ENCODE peak calls at places on chromosome 14, in six cellular contexts. Z is GM23248, P is PC-3, X is neural progenitor cell, U is GM23338, I is MM.1S. O is an unnamed sample.
A peak's percentile ranks its signal among the peaks of the same experiment; 100 is the strongest.

GRCh38 chr14:74974364-74975058 is 19.1 kb upstream of the PGF start:
- DNase-seq in Z (no peak), P (no peak), X (peak; percentile 58), U (peak; percentile 76), I (no peak), O (no peak)

GRCh38 chr14:26597136-26598080 is at the start of gene NOVA1:
- DNase-seq in Z (peak; percentile 77), P (no peak), X (peak; percentile 75), U (peak; percentile 69), I (no peak), O (no peak)

GRCh38 chr14:54796961-54797360 is 105.7 kb downstream of the GCH1 start:
- DNase-seq in Z (peak; percentile 82), P (peak; percentile 78), X (no peak), U (no peak), I (no peak), O (no peak)

GRCh38 chr14:22906073-22906472 is 12.9 kb downstream of the RBM23 start:
- DNase-seq in Z (no peak), P (no peak), X (no peak), U (no peak), I (no peak), O (no peak)

GRCh38 chr14:30034049-30034635 is 106.5 kb upstream of the PRKD1 start:
- DNase-seq in Z (peak; percentile 42), P (no peak), X (peak; percentile 30), U (peak; percentile 63), I (no peak), O (no peak)

GRCh38 chr14:30874120-30874998 is at the start of gene COCH:
- DNase-seq in Z (peak; percentile 16), P (peak; percentile 45), X (peak; percentile 86), U (peak; percentile 74), I (peak; percentile 26), O (peak; percentile 26)

GRCh38 chr14:91267965-91268437 is 23.5 kb upstream of the GPR68 start:
- DNase-seq in Z (no peak), P (no peak), X (no peak), U (no peak), I (no peak), O (no peak)

GRCh38 chr14:81315344-81315743 is 84.8 kb downstream of the STON2 start:
- DNase-seq in Z (no peak), P (no peak), X (peak; percentile 71), U (peak; percentile 95), I (no peak), O (no peak)

GRCh38 chr14:90568405-90568804 is 171.6 kb downstream of the CALM1 start:
- DNase-seq in Z (no peak), P (no peak), X (no peak), U (no peak), I (no peak), O (no peak)

GRCh38 chr14:59727073-59727661 is 143.4 kb downstream of the RTN1 start:
- DNase-seq in Z (no peak), P (no peak), X (no peak), U (no peak), I (no peak), O (no peak)

GRCh38 chr14:50559990-50560928 is at the start of gene ATL1:
- DNase-seq in Z (peak; percentile 91), P (peak; percentile 68), X (peak; percentile 89), U (peak; percentile 90), I (no peak), O (peak; percentile 46)
- TF ChIP-seq EZH2 in Z (no peak), P (no peak), X (peak; percentile 67), U (no peak), I (no peak), O (no peak)

GRCh38 chr14:61752626-61753025 is 9.6 kb upstream of the SNAPC1 start:
- DNase-seq in Z (peak; percentile 49), P (peak; percentile 40), X (no peak), U (no peak), I (no peak), O (peak; percentile 82)

GRCh38 chr14:61750708-61751474 is 11.3 kb upstream of the SNAPC1 start:
- DNase-seq in Z (peak; percentile 87), P (peak; percentile 99), X (no peak), U (peak; percentile 95), I (peak; percentile 77), O (peak; percentile 95)

GRCh38 chr14:61749867-61750266 is 12.4 kb upstream of the SNAPC1 start:
- DNase-seq in Z (peak; percentile 49), P (peak; percentile 76), X (no peak), U (peak; percentile 61), I (no peak), O (peak; percentile 78)

GRCh38 chr14:61753631-61754030 is 8.6 kb upstream of the SNAPC1 start:
- DNase-seq in Z (peak; percentile 58), P (no peak), X (no peak), U (peak; percentile 55), I (no peak), O (no peak)

GRCh38 chr14:61751475-61751989 is 10.7 kb upstream of the SNAPC1 start:
- DNase-seq in Z (peak; percentile 25), P (no peak), X (no peak), U (no peak), I (no peak), O (no peak)
- H3F3A ChIP-seq in Z (peaks cover 95% of the 10 kb centered on the region), P (peaks cover 27% of the 10 kb centered on the region), X (peaks cover 40% of the 10 kb centered on the region), U (peaks cover 5% of the 10 kb centered on the region), I (peaks cover 4% of the 10 kb centered on the region), O (peaks cover 69% of the 10 kb centered on the region)

GRCh38 chr14:56117765-56118610 is at the start of gene PELI2:
- DNase-seq in Z (peak; percentile 86), P (peak; percentile 50), X (peak; percentile 87), U (peak; percentile 84), I (peak; percentile 48), O (peak; percentile 42)

GRCh38 chr14:56121786-56122185 is 3.6 kb downstream of the PELI2 start:
- DNase-seq in Z (no peak), P (no peak), X (no peak), U (no peak), I (no peak), O (no peak)

GRCh38 chr14:56118611-56119181 is 485 bp downstream of the PELI2 start:
- DNase-seq in Z (peak; percentile 75), P (no peak), X (peak; percentile 46), U (peak; percentile 42), I (no peak), O (peak; percentile 15)

GRCh38 chr14:56120091-56120632 is 2.0 kb downstream of the PELI2 start:
- DNase-seq in Z (peak; percentile 63), P (no peak), X (peak; percentile 45), U (no peak), I (no peak), O (no peak)

GRCh38 chr14:56119221-56119967 is 1.2 kb downstream of the PELI2 start:
- DNase-seq in Z (peak; percentile 70), P (no peak), X (peak; percentile 71), U (peak; percentile 64), I (no peak), O (no peak)
- TF ChIP-seq EZH2 in Z (no peak), P (peak; percentile 100), X (no peak), U (no peak), I (no peak), O (peak; percentile 46)

GRCh38 chr14:64496764-64497163 is 6.9 kb downstream of the ZBTB25 start:
- DNase-seq in Z (no peak), P (no peak), X (no peak), U (no peak), I (no peak), O (no peak)
- H3F3A ChIP-seq in Z (peaks cover 13% of the 10 kb centered on the region), P (peaks cover 5% of the 10 kb centered on the region), X (no peaks in the 10 kb centered on the region), U (no peaks in the 10 kb centered on the region), I (peaks cover 4% of the 10 kb centered on the region), O (peaks cover 14% of the 10 kb centered on the region)

GRCh38 chr14:105247715-105248367 is 492 bp upstream of the BTBD6 start:
- DNase-seq in Z (no peak), P (no peak), X (peak; percentile 14), U (peak; percentile 24), I (no peak), O (no peak)

GRCh38 chr14:105244334-105244733 is 4.0 kb upstream of the BTBD6 start:
- DNase-seq in Z (no peak), P (no peak), X (no peak), U (no peak), I (no peak), O (no peak)

GRCh38 chr14:105249175-105250007 is 1.1 kb downstream of the BTBD6 start:
- DNase-seq in Z (peak; percentile 67), P (peak; percentile 35), X (peak; percentile 52), U (peak; percentile 52), I (no peak), O (no peak)

GRCh38 chr14:105248368-105249174 is at the start of gene BTBD6:
- DNase-seq in Z (peak; percentile 97), P (peak; percentile 90), X (peak; percentile 94), U (peak; percentile 84), I (peak; percentile 79), O (no peak)

DNA sequence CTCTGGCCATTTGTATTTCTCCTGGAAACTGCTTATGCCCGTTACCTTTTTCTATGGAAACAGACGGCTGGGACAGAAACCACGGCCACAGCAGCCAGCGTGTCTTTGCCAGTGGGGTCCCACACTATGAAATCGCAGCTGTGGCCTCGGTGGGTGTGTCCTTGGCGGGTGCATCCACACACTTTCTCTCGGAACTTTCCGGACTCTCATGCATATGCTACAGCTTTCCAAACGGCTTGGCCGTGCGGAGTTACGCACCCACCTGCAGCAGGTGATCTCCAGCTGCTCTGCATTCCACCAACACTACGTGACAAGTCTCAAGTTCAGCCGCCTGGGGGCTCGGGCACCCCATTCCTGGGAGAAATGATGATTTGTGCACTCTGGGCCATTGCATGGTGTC is 1.3 kb upstream of the BTBD6 start:
- DNase-seq in Z (no peak), P (no peak), X (no peak), U (no peak), I (no peak), O (no peak)
- TF ChIP-seq EZH2 in Z (no peak), P (no peak), X (no peak), U (no peak), I (no peak), O (no peak)

GRCh38 chr14:70361893-70362292 is 2.4 kb upstream of the COX16 start:
- DNase-seq in Z (no peak), P (no peak), X (no peak), U (no peak), I (no peak), O (no peak)
- H3F3A ChIP-seq in Z (peaks cover 12% of the 10 kb centered on the region), P (no peaks in the 10 kb centered on the region), X (peaks cover 2% of the 10 kb centered on the region), U (no peaks in the 10 kb centered on the region), I (no peaks in the 10 kb centered on the region), O (no peaks in the 10 kb centered on the region)

GRCh38 chr14:56102901-56103409 is 15.3 kb upstream of the PELI2 start:
- DNase-seq in Z (no peak), P (no peak), X (no peak), U (no peak), I (no peak), O (no peak)
- TF ChIP-seq EZH2 in Z (no peak), P (no peak), X (no peak), U (no peak), I (no peak), O (no peak)

GRCh38 chr14:73757876-73758391 is 43.8 kb upstream of the PNMA1 start:
- DNase-seq in Z (peak; percentile 37), P (no peak), X (no peak), U (no peak), I (no peak), O (no peak)
- H3F3A ChIP-seq in Z (peaks cover 48% of the 10 kb centered on the region), P (peaks cover 6% of the 10 kb centered on the region), X (peaks cover 11% of the 10 kb centered on the region), U (peaks cover 8% of the 10 kb centered on the region), I (peaks cover 25% of the 10 kb centered on the region), O (peaks cover 61% of the 10 kb centered on the region)

O was measured in PC-9.